ENCODE peak calls at places on chromosomes 13 and 19, in nine cellular contexts. B, C, X, I, G, K, O, V and P are unnamed samples.

GRCh38 chr13:43180837-43181236 is 157.5 kb downstream of the DNAJC15 start:
- DNase-seq in B (no peak), C (no peak), X (no peak), I (no peak), G (no peak), K (no peak), O (no peak), V (no peak), P (peak; percentile 5)

GRCh38 chr19:45547965-45548609 is 36.5 kb downstream of the OPA3 start:
- DNase-seq in B (peak; percentile 86), C (no peak), X (no peak), I (no peak), G (no peak), K (no peak), O (no peak), V (peak; percentile 18), P (peak; percentile 54)

GRCh38 chr19:30450945-30451344 is 78.8 kb downstream of the ZNF536 start:
- DNase-seq in B (no peak), C (no peak), X (no peak), I (no peak), G (no peak), K (no peak), O (peak; percentile 29), V (no peak), P (peak; percentile 69)

GRCh38 chr13:99911069-99911964 is 60.2 kb downstream of the ZIC5 start:
- DNase-seq in B (peak; percentile 63), C (no peak), X (no peak), I (no peak), G (no peak), K (no peak), O (no peak), V (no peak), P (peak; percentile 41)

GRCh38 chr13:30354481-30355404 is 47.4 kb upstream of the KATNAL1 start:
- DNase-seq in B (no peak), C (no peak), X (no peak), I (no peak), G (no peak), K (peak; percentile 38), O (no peak), V (no peak), P (no peak)

GRCh38 chr19:40266111-40266510 is 19.0 kb downstream of the AKT2 start:
- DNase-seq in B (no peak), C (no peak), X (no peak), I (peak; percentile 79), G (no peak), K (no peak), O (no peak), V (no peak), P (no peak)

GRCh38 chr13:21871302-21871862 is 200.5 kb downstream of the FGF9 start:
- DNase-seq in B (no peak), C (no peak), X (no peak), I (no peak), G (no peak), K (no peak), O (no peak), V (no peak), P (no peak)

GRCh38 chr13:48156466-48156865 is 61.6 kb upstream of the MED4 start:
- DNase-seq in B (no peak), C (no peak), X (no peak), I (no peak), G (no peak), K (no peak), O (no peak), V (no peak), P (no peak)

GRCh38 chr13:58712191-58712590 is 1080.6 kb downstream of the PCDH17 start:
- DNase-seq in B (no peak), C (no peak), X (no peak), I (no peak), G (no peak), K (peak; percentile 0), O (no peak), V (no peak), P (peak; percentile 25)

GRCh38 chr13:52395704-52396103 is 10.3 kb downstream of the THSD1 start:
- DNase-seq in B (no peak), C (no peak), X (no peak), I (no peak), G (no peak), K (no peak), O (no peak), V (no peak), P (no peak)

DNA sequence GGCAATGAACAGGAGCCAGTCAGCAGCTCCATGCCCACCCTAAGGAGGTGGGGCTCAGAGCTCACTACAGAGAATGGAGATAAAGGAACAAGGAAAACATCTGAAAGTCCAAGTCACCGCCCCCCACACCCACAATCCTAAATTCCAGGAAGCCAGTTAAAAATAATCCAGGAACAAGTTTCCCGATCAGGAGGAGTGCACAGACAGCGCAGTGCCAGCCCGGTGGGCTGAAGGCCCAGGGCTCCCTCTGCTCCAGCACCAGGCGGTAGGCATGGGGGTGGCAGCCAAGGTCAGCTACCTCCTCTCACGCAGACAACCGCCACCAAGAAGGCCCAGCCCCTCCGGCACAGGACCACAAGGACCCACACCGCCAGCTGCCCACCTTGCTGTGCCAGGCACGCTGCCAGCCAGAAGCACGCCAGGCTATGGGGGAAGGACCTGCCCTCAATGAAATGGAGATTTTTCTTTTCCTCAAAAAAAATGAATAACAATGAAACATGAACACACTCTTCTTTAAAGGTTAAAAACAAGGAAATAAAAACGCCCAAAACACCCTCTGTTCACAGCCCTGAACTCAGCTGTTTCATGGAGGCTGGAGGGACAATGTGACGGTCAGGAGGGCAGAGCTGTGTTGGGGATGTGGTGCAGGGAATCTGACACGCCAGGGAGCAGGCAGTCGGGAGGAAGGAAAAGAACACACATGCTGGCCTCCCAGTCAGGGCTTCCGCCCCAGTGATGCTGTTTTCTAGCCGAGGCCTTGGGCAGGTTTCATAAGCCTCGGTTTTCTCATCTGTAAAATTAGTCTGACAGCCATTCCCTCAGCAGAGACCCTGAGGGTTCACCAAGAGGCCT is 11.0 kb downstream of the STK24 start:
- DNase-seq in B (no peak), C (no peak), X (peak; percentile 79), I (peak; percentile 53), G (peak; percentile 68), K (peak; percentile 29), O (peak; percentile 42), V (no peak), P (no peak)
- H3K4me3 ChIP-seq in B (no peak overlapping the region), C (peak overlapping the region; percentile 62), X (no peak overlapping the region), I (peak overlapping the region; percentile 51), G (no peak overlapping the region), K (no peak overlapping the region), O (no peak overlapping the region), V (no peak overlapping the region), P (no peak overlapping the region)

DNA sequence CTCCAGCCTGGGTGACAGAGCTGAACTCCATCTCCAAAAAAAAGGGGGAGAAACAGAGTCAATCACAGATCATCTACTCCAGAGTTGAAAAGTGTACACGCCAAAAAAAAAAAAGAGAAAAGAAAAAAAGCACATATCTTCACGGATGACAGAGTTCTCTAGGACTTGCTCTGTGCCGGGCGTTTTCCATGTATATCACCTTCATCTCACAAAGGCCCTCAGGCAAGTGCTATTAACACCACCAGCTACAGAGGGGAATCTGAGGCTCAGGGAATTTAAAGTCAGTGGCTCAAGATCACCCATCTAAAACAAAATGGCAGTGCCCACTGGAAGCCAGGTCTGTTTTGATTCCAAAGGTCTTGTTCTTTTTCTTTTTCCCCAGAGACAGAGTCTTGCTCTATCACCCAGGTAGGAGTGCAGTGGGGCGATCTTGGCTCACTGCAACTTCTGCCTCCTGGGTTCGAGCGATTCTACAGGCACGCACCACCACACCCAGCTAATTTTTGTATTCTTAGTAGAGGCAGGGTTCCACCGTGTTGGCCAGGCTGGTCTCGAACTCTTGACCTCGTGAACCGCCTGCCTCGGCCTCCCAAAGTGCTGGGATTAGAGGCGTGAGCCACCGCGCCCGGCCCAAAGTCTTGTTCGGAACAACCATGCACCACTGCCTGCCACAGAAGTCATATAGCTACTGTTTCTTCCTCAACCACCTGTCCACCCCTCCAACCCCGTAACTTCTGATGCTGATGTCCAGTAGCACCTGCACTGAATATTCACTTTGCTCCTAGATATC is 42.2 kb downstream of the SAE1 start:
- DNase-seq in B (no peak), C (no peak), X (no peak), I (no peak), G (no peak), K (no peak), O (no peak), V (no peak), P (no peak)
- H3K36me3 ChIP-seq in B (peaks cover 77% of the 10 kb centered on the region), C (peaks cover 7% of the 10 kb centered on the region), X (no peaks in the 10 kb centered on the region), I (peaks cover 49% of the 10 kb centered on the region), G (peaks cover 34% of the 10 kb centered on the region), K (peaks cover 37% of the 10 kb centered on the region), O (no peaks in the 10 kb centered on the region), V (peaks cover 29% of the 10 kb centered on the region), P (peaks cover 36% of the 10 kb centered on the region)

DNA sequence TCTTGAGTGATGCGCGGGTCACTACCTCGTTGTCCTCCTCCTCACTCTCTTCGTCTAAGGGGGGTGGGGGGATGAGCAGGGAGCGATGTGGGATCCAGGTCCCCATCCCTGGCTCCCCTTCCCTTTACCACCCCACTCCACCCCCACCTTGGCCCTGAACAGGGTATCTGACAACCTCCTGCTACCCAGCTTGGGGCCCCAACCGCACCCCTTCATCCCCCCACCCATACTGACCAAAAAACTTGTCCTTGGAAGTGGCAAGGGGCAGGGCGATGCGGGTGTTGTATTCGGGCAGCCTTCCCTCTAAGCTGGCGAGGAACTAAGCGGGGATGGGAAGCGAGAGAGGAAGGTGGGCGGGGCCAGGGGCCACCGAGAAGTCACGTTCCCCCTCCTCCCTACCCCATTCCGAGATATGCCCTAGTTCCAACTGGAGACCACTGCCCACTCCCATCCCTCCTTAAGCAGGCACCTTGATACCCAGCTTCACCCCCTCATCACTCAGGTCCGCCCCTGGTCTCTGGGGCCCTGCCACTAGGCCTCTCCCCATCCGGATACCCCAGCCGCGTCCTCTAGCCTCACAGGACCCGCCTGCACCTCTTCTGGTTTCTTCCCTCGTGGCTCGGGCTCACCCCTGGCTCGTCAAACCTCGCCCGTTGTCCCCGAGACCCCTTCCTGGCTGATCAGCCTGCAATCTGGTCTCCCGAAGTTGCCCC is 1.9 kb upstream of the RGL3 start:
- DNase-seq in B (no peak), C (no peak), X (no peak), I (peak; percentile 61), G (no peak), K (no peak), O (no peak), V (no peak), P (peak; percentile 78)
- H3K4me3 ChIP-seq in B (no peak overlapping the region), C (peak overlapping the region; percentile 68), X (no peak overlapping the region), I (peak overlapping the region; percentile 66), G (peak overlapping the region; percentile 8), K (no peak overlapping the region), O (peak overlapping the region; percentile 12), V (no peak overlapping the region), P (peak overlapping the region; percentile 60)

GRCh38 chr19:5782945-5783919 is 1.3 kb downstream of the PRR22 start:
- DNase-seq in B (peak; percentile 45), C (no peak), X (no peak), I (no peak), G (peak; percentile 63), K (no peak), O (no peak), V (no peak), P (peak; percentile 49)

GRCh38 chr19:5782322-5782721 is 2.2 kb downstream of the PRR22 start:
- DNase-seq in B (no peak), C (no peak), X (no peak), I (no peak), G (no peak), K (no peak), O (no peak), V (no peak), P (peak; percentile 25)

GRCh38 chr19:5786593-5787551 is 2.3 kb upstream of the PRR22 start:
- DNase-seq in B (no peak), C (no peak), X (no peak), I (no peak), G (peak; percentile 63), K (no peak), O (peak; percentile 35), V (no peak), P (no peak)

GRCh38 chr19:5785423-5785822 is 877 bp upstream of the PRR22 start:
- DNase-seq in B (no peak), C (no peak), X (no peak), I (no peak), G (peak; percentile 62), K (no peak), O (no peak), V (no peak), P (no peak)

GRCh38 chr19:5784581-5785147 is at the start of gene PRR22:
- DNase-seq in B (peak; percentile 40), C (no peak), X (no peak), I (no peak), G (no peak), K (no peak), O (no peak), V (no peak), P (peak; percentile 30)
- H3K36me3 ChIP-seq in B (peaks cover 58% of the 10 kb centered on the region), C (peaks cover 35% of the 10 kb centered on the region), X (peaks cover 7% of the 10 kb centered on the region), I (peaks cover 56% of the 10 kb centered on the region), G (peaks cover 55% of the 10 kb centered on the region), K (peaks cover 3% of the 10 kb centered on the region), O (peaks cover 2% of the 10 kb centered on the region), V (peaks cover 44% of the 10 kb centered on the region), P (peaks cover 16% of the 10 kb centered on the region)